ENCODE peak calls at places on chromosomes 6 and 20, in six cellular contexts. One of them, this sample, is unnamed.

GRCh38 chr20:35173576-35174192 is 1.8 kb downstream of the PROCR start:
- DNase-seq in right cardiac atrium: no peak
- DNase-seq in HCT116: no peak
- DNase-seq in aorta: no peak
- DNase-seq in heart left ventricle: no peak
- DNase-seq in neuronal stem cell: no peak
- DNase-seq in this sample: no peak

GRCh38 chr6:2743280-2744205 is 7.2 kb downstream of the MYLK4 start:
- DNase-seq in neuronal stem cell: no peak
- DNase-seq in HCT116: no peak
- DNase-seq in right cardiac atrium: no peak
- DNase-seq in heart left ventricle: no peak
- DNase-seq in aorta: no peak
- DNase-seq in this sample: no peak

GRCh38 chr20:24989162-24989561 is 3.4 kb downstream of the APMAP start:
- DNase-seq in aorta: no peak
- DNase-seq in HCT116: no peak
- DNase-seq in heart left ventricle: no peak
- DNase-seq in neuronal stem cell: no peak
- DNase-seq in right cardiac atrium: no peak
- DNase-seq in this sample: no peak

GRCh38 chr6:113381957-113382356 is 475.2 kb upstream of the MARCKS start:
- DNase-seq in HCT116: no peak
- DNase-seq in heart left ventricle: no peak
- DNase-seq in right cardiac atrium: no peak
- DNase-seq in aorta: peak; percentile 49
- DNase-seq in neuronal stem cell: no peak
- DNase-seq in this sample: no peak

GRCh38 chr6:124226396-124226795 is 422.7 kb downstream of the NKAIN2 start:
- DNase-seq in heart left ventricle: no peak
- DNase-seq in aorta: no peak
- DNase-seq in HCT116: no peak
- DNase-seq in right cardiac atrium: no peak
- DNase-seq in neuronal stem cell: no peak
- DNase-seq in this sample: no peak

GRCh38 chr20:51542894-51543788 is 622 bp upstream of the NFATC2 start:
- DNase-seq in HCT116: no peak
- DNase-seq in right cardiac atrium: no peak
- DNase-seq in heart left ventricle: no peak
- DNase-seq in neuronal stem cell: no peak
- DNase-seq in aorta: no peak
- DNase-seq in this sample: no peak

GRCh38 chr6:52573295-52573694 is 3.6 kb downstream of the TRAM2 start:
- DNase-seq in right cardiac atrium: no peak
- DNase-seq in HCT116: no peak
- DNase-seq in heart left ventricle: no peak
- DNase-seq in neuronal stem cell: peak; percentile 63
- DNase-seq in aorta: no peak
- DNase-seq in this sample: no peak

GRCh38 chr6:815348-815738 is 122.4 kb upstream of the EXOC2 start:
- DNase-seq in right cardiac atrium: no peak
- DNase-seq in heart left ventricle: no peak
- DNase-seq in HCT116: no peak
- DNase-seq in neuronal stem cell: no peak
- DNase-seq in aorta: no peak
- DNase-seq in this sample: no peak

GRCh38 chr20:13284830-13285229 is 63.8 kb downstream of the ISM1 start:
- DNase-seq in HCT116: no peak
- DNase-seq in neuronal stem cell: no peak
- DNase-seq in heart left ventricle: no peak
- DNase-seq in aorta: no peak
- DNase-seq in right cardiac atrium: no peak
- DNase-seq in this sample: no peak

GRCh38 chr6:132133734-132134490 is 182.7 kb upstream of the CCN2 start:
- DNase-seq in right cardiac atrium: peak; percentile 36
- DNase-seq in heart left ventricle: no peak
- DNase-seq in aorta: peak; percentile 77
- DNase-seq in HCT116: no peak
- DNase-seq in neuronal stem cell: no peak
- DNase-seq in this sample: no peak

GRCh38 chr6:35737413-35738211 is 780 bp downstream of the ARMC12 start:
- DNase-seq in right cardiac atrium: peak; percentile 1
- DNase-seq in HCT116: peak; percentile 65
- DNase-seq in neuronal stem cell: no peak
- DNase-seq in aorta: no peak
- DNase-seq in heart left ventricle: no peak
- DNase-seq in this sample: no peak

GRCh38 chr6:154070657-154071056 is 31.6 kb downstream of the OPRM1 start:
- DNase-seq in heart left ventricle: no peak
- DNase-seq in HCT116: no peak
- DNase-seq in right cardiac atrium: no peak
- DNase-seq in aorta: no peak
- DNase-seq in neuronal stem cell: no peak
- DNase-seq in this sample: no peak

GRCh38 chr6:498795-499231 is 107.3 kb downstream of the IRF4 start:
- DNase-seq in right cardiac atrium: no peak
- DNase-seq in neuronal stem cell: no peak
- DNase-seq in aorta: no peak
- DNase-seq in heart left ventricle: no peak
- DNase-seq in HCT116: no peak
- DNase-seq in this sample: no peak

GRCh38 chr6:158640519-158640918 is 4.0 kb downstream of the DYNLT1 start:
- DNase-seq in aorta: no peak
- DNase-seq in neuronal stem cell: no peak
- DNase-seq in HCT116: no peak
- DNase-seq in heart left ventricle: no peak
- DNase-seq in right cardiac atrium: no peak
- DNase-seq in this sample: no peak

GRCh38 chr6:106002005-106002404 is 84.1 kb upstream of the PRDM1 start:
- DNase-seq in right cardiac atrium: no peak
- DNase-seq in aorta: no peak
- DNase-seq in neuronal stem cell: no peak
- DNase-seq in heart left ventricle: no peak
- DNase-seq in HCT116: no peak
- DNase-seq in this sample: no peak

GRCh38 chr20:49187330-49188100 is 619 bp downstream of the STAU1 start:
- DNase-seq in aorta: peak; percentile 55
- DNase-seq in HCT116: no peak
- DNase-seq in right cardiac atrium: peak; percentile 76
- DNase-seq in heart left ventricle: peak; percentile 61
- DNase-seq in neuronal stem cell: peak; percentile 17
- DNase-seq in this sample: peak; percentile 48

GRCh38 chr6:65631711-65632110 is 75.3 kb downstream of the EYS start:
- DNase-seq in aorta: no peak
- DNase-seq in HCT116: no peak
- DNase-seq in right cardiac atrium: no peak
- DNase-seq in heart left ventricle: no peak
- DNase-seq in neuronal stem cell: no peak
- DNase-seq in this sample: no peak

GRCh38 chr20:35002426-35003210 is 47.0 kb downstream of the MYH7B start:
- DNase-seq in aorta: peak; percentile 24
- DNase-seq in neuronal stem cell: no peak
- DNase-seq in right cardiac atrium: peak; percentile 58
- DNase-seq in HCT116: no peak
- DNase-seq in heart left ventricle: peak; percentile 60
- DNase-seq in this sample: no peak

GRCh38 chr6:113211185-113211584 is 646.0 kb upstream of the MARCKS start:
- DNase-seq in heart left ventricle: no peak
- DNase-seq in right cardiac atrium: no peak
- DNase-seq in aorta: no peak
- DNase-seq in HCT116: no peak
- DNase-seq in neuronal stem cell: no peak
- DNase-seq in this sample: no peak

GRCh38 chr20:59472059-59472458 is 132.3 kb upstream of the PHACTR3 start:
- DNase-seq in neuronal stem cell: no peak
- DNase-seq in aorta: no peak
- DNase-seq in right cardiac atrium: no peak
- DNase-seq in heart left ventricle: no peak
- DNase-seq in HCT116: no peak
- DNase-seq in this sample: no peak

GRCh38 chr6:13479971-13480434 is 7.4 kb downstream of the GFOD1 start:
- DNase-seq in HCT116: no peak
- DNase-seq in neuronal stem cell: no peak
- DNase-seq in right cardiac atrium: no peak
- DNase-seq in aorta: no peak
- DNase-seq in heart left ventricle: no peak
- DNase-seq in this sample: no peak

GRCh38 chr20:31508517-31509244 is 5.6 kb upstream of the HM13 start:
- DNase-seq in HCT116: no peak
- DNase-seq in aorta: no peak
- DNase-seq in neuronal stem cell: no peak
- DNase-seq in right cardiac atrium: no peak
- DNase-seq in heart left ventricle: no peak
- DNase-seq in this sample: no peak

DNA sequence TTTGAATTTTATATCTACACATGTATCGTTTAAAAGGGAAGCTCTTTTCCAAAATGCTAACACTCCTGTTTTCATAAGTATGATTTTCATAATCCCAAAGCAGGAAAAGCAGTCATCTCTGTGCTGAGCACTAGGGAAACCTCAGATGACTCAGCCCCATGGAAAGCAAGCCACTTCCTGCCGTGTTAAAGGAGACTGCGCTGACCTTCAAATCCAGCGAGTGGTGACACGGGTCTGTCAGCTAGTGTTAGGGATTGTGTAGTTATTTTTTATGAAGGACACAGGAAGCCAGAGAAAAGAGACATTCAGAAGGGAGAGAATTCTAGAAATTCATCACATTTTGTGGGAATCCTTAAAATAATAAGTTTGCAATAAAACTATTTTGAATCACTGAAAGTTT is 57.0 kb upstream of the CD93 start:
- DNase-seq in HCT116: peak; percentile 47
- DNase-seq in right cardiac atrium: peak; percentile 72
- DNase-seq in aorta: peak; percentile 89
- DNase-seq in heart left ventricle: no peak
- DNase-seq in neuronal stem cell: no peak
- DNase-seq in this sample: peak; percentile 56
- H3K27ac ChIP-seq in HCT116: peak overlapping the region; percentile 0
- H3K27ac ChIP-seq in right cardiac atrium: no peak overlapping the region
- H3K27ac ChIP-seq in aorta: no peak overlapping the region
- H3K27ac ChIP-seq in heart left ventricle: peak overlapping the region; percentile 72
- H3K27ac ChIP-seq in neuronal stem cell: no peak overlapping the region
- H3K27ac ChIP-seq in this sample: no peak overlapping the region

GRCh38 chr6:12000174-12000573 is 11.9 kb upstream of the HIVEP1 start:
- DNase-seq in neuronal stem cell: no peak
- DNase-seq in HCT116: no peak
- DNase-seq in heart left ventricle: no peak
- DNase-seq in aorta: no peak
- DNase-seq in right cardiac atrium: no peak
- DNase-seq in this sample: no peak

GRCh38 chr6:12001706-12002070 is 10.4 kb upstream of the HIVEP1 start:
- DNase-seq in aorta: no peak
- DNase-seq in right cardiac atrium: no peak
- DNase-seq in heart left ventricle: no peak
- DNase-seq in neuronal stem cell: no peak
- DNase-seq in HCT116: no peak
- DNase-seq in this sample: no peak

GRCh38 chr6:11999245-11999644 is 12.9 kb upstream of the HIVEP1 start:
- DNase-seq in aorta: no peak
- DNase-seq in right cardiac atrium: no peak
- DNase-seq in HCT116: no peak
- DNase-seq in heart left ventricle: no peak
- DNase-seq in neuronal stem cell: no peak
- DNase-seq in this sample: no peak

GRCh38 chr6:11996751-11997150 is 15.4 kb upstream of the HIVEP1 start:
- DNase-seq in right cardiac atrium: no peak
- DNase-seq in HCT116: no peak
- DNase-seq in aorta: no peak
- DNase-seq in heart left ventricle: no peak
- DNase-seq in neuronal stem cell: no peak
- DNase-seq in this sample: no peak

DNA sequence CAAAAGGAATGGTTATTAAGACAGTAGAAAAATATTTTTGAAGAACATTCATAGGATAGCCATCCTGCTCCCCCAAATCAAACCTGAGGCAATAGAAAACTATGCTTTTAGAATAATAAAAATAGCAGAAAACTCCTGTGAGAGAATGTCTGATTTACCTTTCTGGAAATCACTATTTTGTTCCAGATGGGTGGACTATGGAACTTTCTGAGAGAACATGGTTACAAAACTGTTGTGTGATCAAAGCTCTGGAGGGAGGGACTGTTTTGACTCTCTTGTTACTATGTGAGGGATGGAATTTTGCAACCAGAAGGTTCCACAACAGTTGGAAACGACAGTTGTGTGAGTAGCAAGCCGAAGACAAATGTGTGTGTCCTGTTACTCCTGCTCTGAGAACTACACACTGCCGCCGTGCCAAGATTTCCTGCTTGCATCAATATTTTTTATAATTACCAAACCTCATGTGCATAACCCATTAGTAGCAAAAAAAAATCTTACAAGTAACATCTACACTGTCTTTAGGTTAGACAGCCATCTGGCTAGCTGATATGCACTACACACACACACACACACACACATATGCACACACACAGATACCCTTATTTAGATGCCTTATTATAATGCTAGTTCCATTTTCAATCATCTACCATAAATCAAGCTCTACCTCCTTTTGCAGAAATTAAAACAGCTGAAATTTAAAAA is 11.0 kb upstream of the HIVEP1 start:
- DNase-seq in heart left ventricle: no peak
- DNase-seq in aorta: no peak
- DNase-seq in HCT116: no peak
- DNase-seq in right cardiac atrium: no peak
- DNase-seq in neuronal stem cell: no peak
- DNase-seq in this sample: no peak
- H3K27ac ChIP-seq in heart left ventricle: no peak overlapping the region
- H3K27ac ChIP-seq in aorta: no peak overlapping the region
- H3K27ac ChIP-seq in HCT116: no peak overlapping the region
- H3K27ac ChIP-seq in right cardiac atrium: no peak overlapping the region
- H3K27ac ChIP-seq in neuronal stem cell: no peak overlapping the region
- H3K27ac ChIP-seq in this sample: no peak overlapping the region

GRCh38 chr6:147554281-147554680 is 45.8 kb downstream of the SAMD5 start:
- DNase-seq in HCT116: no peak
- DNase-seq in aorta: no peak
- DNase-seq in neuronal stem cell: no peak
- DNase-seq in heart left ventricle: no peak
- DNase-seq in right cardiac atrium: peak; percentile 41
- DNase-seq in this sample: no peak
- H3K27ac ChIP-seq in HCT116: no peak overlapping the region
- H3K27ac ChIP-seq in aorta: no peak overlapping the region
- H3K27ac ChIP-seq in neuronal stem cell: no peak overlapping the region
- H3K27ac ChIP-seq in heart left ventricle: no peak overlapping the region
- H3K27ac ChIP-seq in right cardiac atrium: no peak overlapping the region
- H3K27ac ChIP-seq in this sample: no peak overlapping the region

GRCh38 chr6:21151178-21151956 is 442.2 kb upstream of the SOX4 start:
- DNase-seq in HCT116: no peak
- DNase-seq in heart left ventricle: no peak
- DNase-seq in aorta: no peak
- DNase-seq in neuronal stem cell: no peak
- DNase-seq in right cardiac atrium: no peak
- DNase-seq in this sample: no peak
- H3K27ac ChIP-seq in HCT116: no peak overlapping the region
- H3K27ac ChIP-seq in heart left ventricle: no peak overlapping the region
- H3K27ac ChIP-seq in aorta: no peak overlapping the region
- H3K27ac ChIP-seq in neuronal stem cell: peak overlapping the region; percentile 29
- H3K27ac ChIP-seq in right cardiac atrium: no peak overlapping the region
- H3K27ac ChIP-seq in this sample: no peak overlapping the region

This sample was measured in ovary.